ENCODE peak calls at places on chromosomes 11 and 22, in seven cellular contexts. G, T, I, V, E, P and M are unnamed samples.

GRCh38 chr11:96054870-96055705 is 131.2 kb upstream of the MTMR2 start:
- DNase-seq in V (no peak), T (peak), P (no peak), I (peak), G (no peak), E (peak), M (no peak)

GRCh38 chr11:122746050-122746478 is 90.5 kb downstream of the UBASH3B start:
- DNase-seq in I (peak), E (peak), V (no peak), P (no peak), T (no peak), G (peak), M (no peak)

GRCh38 chr22:42116848-42117424 is 13.7 kb downstream of the CYP2D6 start:
- DNase-seq in P (no peak), I (no peak), G (peak), V (peak), T (peak), E (no peak), M (no peak)

GRCh38 chr11:12105471-12105870 is 4.9 kb upstream of the MICAL2 start:
- DNase-seq in I (no peak), V (no peak), T (no peak), E (no peak), P (no peak), G (no peak), M (no peak)

GRCh38 chr22:25053153-25053805 is 100.8 kb downstream of the KIAA1671 start:
- DNase-seq in V (no peak), P (no peak), I (no peak), E (no peak), G (peak), T (no peak), M (no peak)

GRCh38 chr11:46658259-46658658 is 40.9 kb downstream of the ATG13 start:
- DNase-seq in I (no peak), G (no peak), V (no peak), T (peak), P (no peak), E (no peak), M (no peak)

GRCh38 chr22:46079861-46080821 is 70.2 kb upstream of the PPARA start:
- DNase-seq in E (no peak), G (peak), I (no peak), P (peak), V (no peak), T (no peak), M (no peak)

GRCh38 chr11:118088531-118088930 is 1.8 kb upstream of the SMIM35 start:
- DNase-seq in I (no peak), E (no peak), V (no peak), G (peak), T (no peak), P (peak), M (no peak)

GRCh38 chr11:8814209-8814922 is 96.6 kb upstream of the AKIP1 start:
- DNase-seq in P (no peak), I (no peak), G (peak), V (peak), T (no peak), E (no peak), M (peak)

GRCh38 chr11:128290106-128290840 is 297.1 kb downstream of the ETS1 start:
- DNase-seq in I (peak), V (peak), P (peak), E (peak), T (peak), G (peak), M (peak)

GRCh38 chr11:29271616-29272015 is 745.2 kb downstream of the KCNA4 start:
- DNase-seq in G (no peak), V (no peak), P (no peak), T (no peak), E (no peak), I (no peak), M (no peak)

GRCh38 chr22:38964306-38964705 is 6.9 kb downstream of the APOBEC3A start:
- DNase-seq in V (no peak), P (no peak), T (no peak), E (no peak), I (no peak), G (no peak), M (no peak)

GRCh38 chr22:46803031-46803880 is 40.8 kb downstream of the TBC1D22A start:
- DNase-seq in V (peak), I (peak), P (peak), G (peak), T (peak), E (peak), M (no peak)

GRCh38 chr22:38314992-38315800 is 2.0 kb downstream of the CSNK1E start:
- DNase-seq in G (peak), T (peak), I (peak), P (no peak), E (no peak), V (no peak), M (no peak)

GRCh38 chr11:33530824-33531223 is 169.8 kb downstream of the C11orf91 start:
- DNase-seq in E (no peak), T (peak), V (no peak), P (no peak), I (no peak), G (no peak), M (no peak)

GRCh38 chr11:70914496-70914895 is 337.9 kb downstream of the SHANK2 start:
- DNase-seq in E (no peak), V (no peak), G (no peak), P (no peak), T (no peak), I (no peak), M (no peak)

GRCh38 chr22:19984201-19984753 is 32.3 kb downstream of the ARVCF start:
- DNase-seq in G (no peak), P (peak), V (no peak), E (no peak), T (no peak), I (no peak), M (peak)

GRCh38 chr11:117823941-117824420 is 563 bp downstream of the FXYD2 start:
- DNase-seq in E (no peak), P (peak), V (peak), T (peak), I (no peak), G (peak), M (no peak)

DNA sequence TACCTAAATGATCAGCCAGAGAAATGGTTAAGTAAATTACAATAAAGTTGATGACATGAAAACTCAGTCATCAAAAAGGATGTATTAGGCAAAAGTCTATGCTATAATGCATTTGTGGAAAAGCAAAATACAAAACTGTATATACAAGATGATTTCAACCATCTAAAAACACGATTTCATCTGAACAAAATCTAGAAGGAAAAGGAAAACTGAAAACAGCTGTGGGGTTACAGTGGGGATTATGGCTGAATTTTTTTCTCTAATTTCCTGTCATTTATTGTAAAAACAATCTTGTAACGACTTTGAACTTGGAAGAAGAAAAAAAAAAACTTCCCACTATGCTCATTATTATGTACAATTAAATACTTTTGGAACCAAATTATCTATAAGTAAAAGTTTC is 30.3 kb downstream of the CHEK2 start:
- DNase-seq in I (no peak), V (no peak), T (no peak), P (no peak), G (no peak), E (no peak), M (no peak)
- H3K27ac ChIP-seq in I (no peak), V (no peak), T (no peak), P (peak), G (peak), E (no peak), M (peak)

DNA sequence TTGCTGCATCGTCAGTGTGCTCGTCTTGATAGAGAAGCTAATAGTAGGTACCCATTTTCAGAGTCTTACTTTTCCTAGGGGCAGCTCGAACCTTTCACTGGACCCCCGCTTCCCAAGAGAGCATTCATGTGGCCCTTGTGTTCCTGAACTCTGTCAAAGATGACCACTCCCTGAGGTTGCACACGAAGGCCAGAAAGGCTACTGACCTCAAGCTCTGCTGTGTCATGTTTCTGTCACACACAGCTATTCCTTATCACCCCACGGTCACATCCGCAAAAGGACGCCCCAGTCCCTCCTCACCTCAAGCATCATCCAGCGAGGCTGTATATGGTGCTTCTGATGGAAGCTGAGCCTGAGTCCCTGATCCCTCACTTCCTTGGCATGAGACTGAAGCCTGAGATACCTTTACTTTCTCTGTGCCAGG is 171.5 kb downstream of the LDLRAD3 start:
- DNase-seq in G (no peak), E (no peak), T (no peak), P (no peak), V (no peak), I (no peak), M (no peak)
- H3K27ac ChIP-seq in G (no peak), E (no peak), T (no peak), P (no peak), V (no peak), I (no peak), M (no peak)

GRCh38 chr11:69048056-69048717 is 545 bp upstream of the TPCN2 start:
- DNase-seq in V (no peak), I (no peak), G (no peak), T (peak), P (no peak), E (no peak), M (no peak)
- H3K27ac ChIP-seq in V (no peak), I (peak), G (peak), T (peak), P (peak), E (peak), M (no peak)

GRCh38 chr22:29936186-29936585 is 53.2 kb downstream of the MTMR3 start:
- DNase-seq in T (no peak), E (no peak), I (no peak), P (no peak), V (no peak), G (no peak), M (no peak)
- H3K27ac ChIP-seq in T (no peak), E (no peak), I (no peak), P (no peak), V (no peak), G (no peak), M (no peak)

GRCh38 chr11:69530278-69531070 is 49.0 kb downstream of the LINC01488 start:
- DNase-seq in G (no peak), T (no peak), V (peak), P (no peak), I (no peak), E (no peak), M (no peak)

GRCh38 chr11:69534166-69534530 is 52.7 kb downstream of the LINC01488 start:
- DNase-seq in I (no peak), T (no peak), V (peak), P (no peak), G (no peak), E (no peak), M (no peak)

GRCh38 chr11:69533296-69534165 is 52.1 kb downstream of the LINC01488 start:
- DNase-seq in E (no peak), P (no peak), V (peak), I (no peak), G (no peak), T (no peak), M (no peak)

GRCh38 chr11:69531071-69531716 is 49.7 kb downstream of the LINC01488 start:
- DNase-seq in E (no peak), T (no peak), V (peak), P (no peak), G (no peak), I (no peak), M (no peak)

DNA sequence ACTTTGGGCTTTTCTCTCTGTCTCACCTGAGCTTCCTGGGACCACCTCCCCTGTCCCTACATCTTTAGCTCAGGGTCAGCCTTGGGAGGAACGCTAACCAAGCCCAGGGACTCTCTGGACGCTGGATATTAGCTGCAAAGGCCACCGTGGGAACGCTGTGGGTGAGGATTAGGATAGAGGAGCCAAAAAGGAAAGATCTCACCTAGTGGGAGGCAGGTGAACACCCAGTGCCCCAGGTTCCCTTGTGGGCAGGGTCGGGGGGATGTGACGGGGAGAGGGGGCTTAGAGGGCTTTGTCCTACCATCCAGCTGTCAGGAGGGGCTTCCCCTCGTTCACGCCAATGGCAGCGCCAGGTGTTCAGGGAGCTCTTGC is 50.2 kb downstream of the LINC01488 start:
- DNase-seq in P (no peak), V (no peak), E (no peak), T (no peak), G (no peak), I (no peak), M (no peak)
- H3K27ac ChIP-seq in P (no peak), V (no peak), E (no peak), T (no peak), G (no peak), I (no peak), M (no peak)

DNA sequence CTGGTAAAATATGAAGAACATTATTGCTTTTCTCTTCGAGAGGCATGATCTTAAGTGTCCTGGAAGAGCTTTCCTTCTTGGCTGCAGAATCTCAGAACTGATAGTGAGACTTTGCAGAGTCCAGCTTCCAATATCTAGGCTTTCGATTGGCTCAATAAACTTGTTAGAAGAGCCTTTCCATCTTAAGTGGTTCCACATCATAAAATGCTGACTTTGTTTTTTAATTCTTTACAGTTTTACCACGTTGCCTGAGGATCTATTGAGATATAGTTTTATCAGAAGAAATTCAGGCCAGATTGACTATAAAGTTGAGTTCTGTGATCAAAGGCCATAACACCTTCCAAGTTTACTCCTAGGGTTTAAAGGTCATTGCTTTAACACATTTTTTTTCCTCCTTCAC is 15.6 kb upstream of the DNAJB7 start:
- DNase-seq in P (no peak), G (no peak), T (no peak), I (no peak), V (no peak), E (no peak), M (no peak)
- H3K27ac ChIP-seq in P (no peak), G (peak), T (peak), I (no peak), V (no peak), E (no peak), M (no peak)

GRCh38 chr22:35524966-35525686 is 15.5 kb upstream of the RASD2 start:
- DNase-seq in T (no peak), V (no peak), G (no peak), E (no peak), P (peak), I (no peak), M (no peak)

GRCh38 chr22:35522571-35523149 is 18.0 kb upstream of the RASD2 start:
- DNase-seq in V (no peak), T (no peak), E (no peak), G (no peak), I (no peak), P (no peak), M (no peak)

GRCh38 chr22:35526333-35526979 is 14.2 kb upstream of the RASD2 start:
- DNase-seq in P (peak), G (no peak), T (no peak), E (no peak), V (no peak), I (no peak), M (no peak)

GRCh38 chr22:35523167-35523928 is 17.3 kb upstream of the RASD2 start:
- DNase-seq in E (no peak), G (no peak), P (no peak), I (no peak), T (no peak), V (no peak), M (no peak)

GRCh38 chr22:35525687-35526332 is 14.8 kb upstream of the RASD2 start:
- DNase-seq in G (no peak), I (no peak), T (no peak), P (no peak), E (no peak), V (no peak), M (no peak)
- H3K27ac ChIP-seq in G (peak), I (no peak), T (no peak), P (no peak), E (no peak), V (no peak), M (no peak)